ENCODE peak calls at places on chromosomes 2 and 18, in four cellular contexts. P is substantia nigra; L is stromal cell of bone marrow; H is stimulated activated CD8-positive, alpha-beta memory T cell treated with anti-CD3 and anti-CD28 coated beads, Interleukin-7, amount 100 ng/mL, for 24 hours. B is an unnamed sample.

GRCh38 chr18:13264091-13264777 is 45.7 kb downstream of the LDLRAD4 start:
- DNase-seq in P (no peak), L (no peak), H (no peak), B (no peak)

GRCh38 chr2:37852585-37853014 is 72.5 kb upstream of the RMDN2 start:
- DNase-seq in P (no peak), L (no peak), H (no peak), B (no peak)

GRCh38 chr2:170848587-170848986 is 31.9 kb downstream of the GAD1 start:
- DNase-seq in P (no peak), L (peak; percentile 65), H (no peak), B (no peak)

GRCh38 chr18:48727685-48728084 is 188.9 kb downstream of the CTIF start:
- DNase-seq in P (no peak), L (no peak), H (no peak), B (no peak)

GRCh38 chr2:196939381-196939780 is 12.9 kb upstream of the PGAP1 start:
- DNase-seq in P (no peak), L (no peak), H (no peak), B (no peak)

GRCh38 chr2:64485302-64485701 is 31.3 kb downstream of the LGALSL start:
- DNase-seq in P (no peak), L (no peak), H (no peak), B (no peak)

GRCh38 chr2:42030829-42031228 is 17.0 kb upstream of the PKDCC start:
- DNase-seq in P (no peak), L (no peak), H (no peak), B (no peak)

GRCh38 chr2:84924173-84925106 is 19.0 kb downstream of the TMSB10 start:
- DNase-seq in P (no peak), L (peak; percentile 41), H (no peak), B (no peak)

GRCh38 chr2:95058466-95058988 is 33.0 kb downstream of the MAL start:
- DNase-seq in P (no peak), L (no peak), H (no peak), B (no peak)

GRCh38 chr2:224469374-224469964 is 67.6 kb upstream of the FAM124B start:
- DNase-seq in P (no peak), L (no peak), H (no peak), B (no peak)

GRCh38 chr2:175309799-175310198 is 128.3 kb upstream of the ATP5MC3 start:
- DNase-seq in P (no peak), L (no peak), H (no peak), B (no peak)

GRCh38 chr18:23619388-23619873 is 33.1 kb upstream of the NPC1 start:
- DNase-seq in P (no peak), L (no peak), H (no peak), B (no peak)

GRCh38 chr18:55152801-55153200 is 193.5 kb upstream of the CCDC68 start:
- DNase-seq in P (no peak), L (peak; percentile 18), H (no peak), B (no peak)

GRCh38 chr18:1999387-1999786 is 571.9 kb downstream of the METTL4 start:
- DNase-seq in P (no peak), L (no peak), H (no peak), B (no peak)

GRCh38 chr2:84493494-84493893 is 22.8 kb upstream of the DNAH6 start:
- DNase-seq in P (no peak), L (peak; percentile 41), H (no peak), B (no peak)

GRCh38 chr2:23651187-23651983 is 266.4 kb downstream of the KLHL29 start:
- DNase-seq in P (no peak), L (peak; percentile 55), H (no peak), B (no peak)

GRCh38 chr18:77141401-77142118 is 9.0 kb upstream of the MBP start:
- DNase-seq in P (no peak), L (no peak), H (no peak), B (no peak)

GRCh38 chr2:225788571-225788970 is 389.1 kb downstream of the NYAP2 start:
- DNase-seq in P (no peak), L (peak; percentile 45), H (no peak), B (no peak)

GRCh38 chr2:102313025-102313424 is 1.7 kb downstream of the IL1RL1 start:
- DNase-seq in P (no peak), L (peak; percentile 63), H (no peak), B (no peak)

GRCh38 chr18:60543646-60544045 is 171.1 kb upstream of the MC4R start:
- DNase-seq in P (no peak), L (no peak), H (no peak), B (no peak)

GRCh38 chr18:7921938-7922587 is 354.9 kb downstream of the PTPRM start:
- DNase-seq in P (no peak), L (peak; percentile 72), H (no peak), B (no peak)

GRCh38 chr2:12173271-12173942 is 427.0 kb downstream of the LPIN1 start:
- DNase-seq in P (no peak), L (no peak), H (no peak), B (no peak)

GRCh38 chr2:215671691-215672090 is 235.8 kb upstream of the FN1 start:
- DNase-seq in P (no peak), L (no peak), H (no peak), B (no peak)

GRCh38 chr2:239811001-239811798 is 213.9 kb downstream of the NDUFA10 start:
- DNase-seq in P (no peak), L (no peak), H (no peak), B (no peak)

GRCh38 chr2:168137510-168138180 is 109.8 kb downstream of the STK39 start:
- DNase-seq in P (no peak), L (no peak), H (no peak), B (no peak)